ENCODE peak calls at places on chromosomes 2 and 18, in five cellular contexts. S, X, V, G and K are unnamed samples.

GRCh38 chr2:33476100-33476792 is at the start of gene RASGRP3:
- DNase-seq in S (peak; percentile 81), X (peak; percentile 98), V (peak; percentile 62), G (peak; percentile 97), K (peak; percentile 41)

GRCh38 chr2:19035238-19035637 is 323.2 kb downstream of the OSR1 start:
- DNase-seq in S (no peak), X (peak; percentile 89), V (no peak), G (peak; percentile 70), K (no peak)

GRCh38 chr2:113027691-113028090 is 22.4 kb downstream of the IL36A start:
- DNase-seq in S (no peak), X (no peak), V (no peak), G (no peak), K (no peak)

GRCh38 chr2:224957540-224958465 is 84.5 kb downstream of the DOCK10 start:
- DNase-seq in S (no peak), X (no peak), V (no peak), G (no peak), K (no peak)

GRCh38 chr2:239226677-239227076 is 174.1 kb downstream of the HDAC4 start:
- DNase-seq in S (no peak), X (no peak), V (no peak), G (no peak), K (no peak)

GRCh38 chr2:100640329-100641114 is 77.7 kb downstream of the PDCL3 start:
- DNase-seq in S (no peak), X (peak; percentile 2), V (no peak), G (no peak), K (no peak)

GRCh38 chr2:85134255-85135065 is 1.3 kb downstream of the TCF7L1 start:
- DNase-seq in S (peak; percentile 24), X (peak; percentile 53), V (no peak), G (peak; percentile 54), K (no peak)

GRCh38 chr2:23632386-23632785 is 247.4 kb downstream of the KLHL29 start:
- DNase-seq in S (no peak), X (no peak), V (no peak), G (no peak), K (no peak)

GRCh38 chr2:108877506-108877905 is 90.9 kb downstream of the CCDC138 start:
- DNase-seq in S (no peak), X (no peak), V (no peak), G (no peak), K (no peak)

GRCh38 chr2:201406077-201406662 is 45.1 kb downstream of the TRAK2 start:
- DNase-seq in S (peak; percentile 60), X (peak; percentile 97), V (no peak), G (peak; percentile 87), K (no peak)

GRCh38 chr2:235543126-235543750 is 49.4 kb downstream of the AGAP1 start:
- DNase-seq in S (no peak), X (no peak), V (no peak), G (peak; percentile 50), K (peak; percentile 45)
- H3K27ac ChIP-seq in S (no peak overlapping the region), X (no peak overlapping the region), V (no peak overlapping the region), G (no peak overlapping the region), K (no peak overlapping the region)

DNA sequence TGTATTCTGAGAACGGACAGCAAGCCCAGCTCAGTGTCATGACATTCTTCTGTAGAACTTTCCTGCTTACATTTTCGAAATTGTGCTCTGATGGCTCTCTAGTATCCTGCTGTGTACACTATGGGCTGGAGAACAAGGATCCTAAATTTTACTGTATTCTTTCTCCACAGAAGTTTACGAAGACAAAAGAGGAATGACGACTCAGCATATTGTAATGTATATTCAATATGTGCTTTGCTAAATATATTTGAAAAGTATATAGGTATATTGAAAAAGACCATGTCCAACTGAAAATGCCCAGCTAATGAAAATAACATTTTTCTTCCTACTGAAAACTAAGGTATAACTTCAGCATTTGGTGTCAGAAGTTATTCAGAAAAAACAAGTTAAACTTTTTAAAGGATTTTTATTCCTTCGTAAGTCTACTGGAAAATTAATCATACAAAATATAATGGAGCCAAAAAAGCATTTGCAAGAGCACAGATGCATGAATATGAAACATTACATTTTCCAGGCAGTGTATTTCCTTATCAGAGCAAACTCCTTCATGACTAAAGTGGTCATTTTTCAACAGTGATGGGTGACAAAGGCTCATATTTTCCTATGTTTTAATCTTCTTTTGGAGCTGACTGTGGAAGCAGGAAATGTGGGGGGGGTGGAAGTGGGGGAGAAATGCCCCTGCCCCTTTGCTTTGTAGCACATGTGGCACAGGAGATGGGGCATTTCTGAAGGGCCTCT is 143.8 kb upstream of the THUMPD2 start:
- DNase-seq in S (no peak), X (no peak), V (no peak), G (peak; percentile 20), K (no peak)
- H3K27ac ChIP-seq in S (no peak overlapping the region), X (no peak overlapping the region), V (no peak overlapping the region), G (no peak overlapping the region), K (no peak overlapping the region)

GRCh38 chr2:17719562-17720371 is 33.8 kb downstream of the SMC6 start:
- DNase-seq in S (no peak), X (peak; percentile 38), V (no peak), G (peak; percentile 27), K (no peak)
- H3K27ac ChIP-seq in S (no peak overlapping the region), X (no peak overlapping the region), V (no peak overlapping the region), G (no peak overlapping the region), K (no peak overlapping the region)

GRCh38 chr18:49189772-49190171 is 239.0 kb upstream of the SMAD7 start:
- DNase-seq in S (no peak), X (no peak), V (no peak), G (no peak), K (no peak)
- H3K27ac ChIP-seq in S (no peak overlapping the region), X (no peak overlapping the region), V (no peak overlapping the region), G (no peak overlapping the region), K (peak overlapping the region; percentile 69)

GRCh38 chr2:188327518-188328205 is 36.0 kb downstream of the GULP1 start:
- DNase-seq in S (no peak), X (no peak), V (no peak), G (no peak), K (no peak)
- H3K27ac ChIP-seq in S (no peak overlapping the region), X (no peak overlapping the region), V (no peak overlapping the region), G (no peak overlapping the region), K (no peak overlapping the region)

DNA sequence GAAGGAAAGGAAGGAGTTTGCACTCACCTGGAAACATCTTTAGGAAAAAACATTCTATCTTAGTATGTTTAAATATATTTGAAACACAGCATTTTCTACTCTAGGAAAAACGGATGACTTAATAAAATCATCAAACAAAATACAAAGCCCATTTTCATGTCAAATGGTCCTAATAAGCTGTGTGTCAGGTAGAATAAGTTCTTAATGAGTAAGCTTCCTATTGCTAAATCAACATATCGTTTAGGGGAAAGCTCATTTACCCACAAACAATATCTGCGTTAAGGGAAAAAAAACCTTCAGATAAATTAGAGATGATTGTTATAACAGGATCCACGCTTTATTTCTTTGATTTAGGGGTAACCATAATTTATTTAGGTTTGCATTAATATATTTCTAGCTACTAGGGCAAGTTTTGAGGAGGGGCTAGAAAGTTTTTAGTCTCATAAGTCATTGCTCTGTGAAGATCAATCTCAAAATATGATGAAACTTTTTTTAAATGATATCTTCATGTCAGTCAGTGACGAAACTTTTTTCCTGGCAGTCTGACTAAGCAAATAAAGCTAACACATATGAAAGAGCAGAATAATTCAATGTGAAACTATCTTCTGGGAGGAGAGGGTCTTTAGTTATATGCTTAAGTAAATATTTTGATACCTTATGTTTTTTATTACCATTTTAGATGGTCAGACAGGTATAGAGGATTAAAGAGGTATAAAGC is 147.1 kb downstream of the WDSUB1 start:
- DNase-seq in S (no peak), X (no peak), V (no peak), G (no peak), K (no peak)
- H3K27ac ChIP-seq in S (no peak overlapping the region), X (no peak overlapping the region), V (no peak overlapping the region), G (peak overlapping the region; percentile 72), K (no peak overlapping the region)

GRCh38 chr2:69382547-69382946 is 4.5 kb downstream of the GFPT1 start:
- DNase-seq in S (no peak), X (no peak), V (no peak), G (no peak), K (no peak)

GRCh38 chr2:69381337-69381737 is 5.7 kb downstream of the GFPT1 start:
- DNase-seq in S (no peak), X (peak; percentile 38), V (no peak), G (peak; percentile 60), K (no peak)

GRCh38 chr2:69376385-69376784 is 10.6 kb downstream of the GFPT1 start:
- DNase-seq in S (no peak), X (no peak), V (no peak), G (no peak), K (no peak)

GRCh38 chr2:69383178-69383812 is 3.7 kb downstream of the GFPT1 start:
- DNase-seq in S (no peak), X (no peak), V (no peak), G (no peak), K (no peak)

DNA sequence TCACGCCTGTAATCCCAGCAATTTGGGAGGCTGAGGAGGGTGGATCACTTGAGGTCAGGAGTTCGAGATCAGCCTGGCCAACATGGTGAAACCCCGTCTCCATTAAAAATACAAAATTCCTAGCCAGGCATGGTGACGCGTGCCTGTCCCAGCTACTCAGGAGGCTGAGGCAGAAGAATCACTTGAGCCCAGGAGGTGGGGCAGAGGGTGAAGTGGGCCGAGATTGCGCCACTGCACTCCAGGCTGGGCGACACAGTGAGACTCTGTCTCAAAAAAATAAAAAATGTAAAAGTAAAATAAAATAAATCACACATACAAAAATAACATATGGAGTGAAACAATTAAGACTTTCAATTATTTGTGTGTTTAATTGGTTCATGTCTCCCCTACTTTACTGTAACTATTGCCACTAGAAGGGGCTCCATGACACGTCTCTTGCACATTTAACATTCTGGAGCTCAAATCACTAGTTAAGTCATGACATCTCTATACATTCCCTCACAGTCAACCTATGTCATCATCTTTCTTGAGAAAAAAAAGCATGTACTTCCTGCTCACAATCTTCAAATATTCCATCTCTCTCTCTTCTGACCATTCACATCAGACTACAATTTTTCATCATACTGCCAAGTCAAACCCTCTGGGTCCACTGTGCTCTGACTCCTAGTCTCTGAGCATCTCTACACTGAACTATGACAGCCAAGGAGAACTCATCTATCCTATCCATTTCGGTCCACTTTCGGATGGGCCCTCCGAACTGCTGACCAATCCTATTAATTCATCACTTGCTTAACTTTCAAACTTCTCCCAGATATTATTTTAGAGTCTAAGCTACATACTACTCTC is 6.7 kb downstream of the GFPT1 start:
- DNase-seq in S (no peak), X (no peak), V (no peak), G (peak; percentile 24), K (no peak)
- H3K27ac ChIP-seq in S (no peak overlapping the region), X (no peak overlapping the region), V (no peak overlapping the region), G (no peak overlapping the region), K (no peak overlapping the region)

GRCh38 chr18:3120356-3120755 is 99.4 kb downstream of the MYOM1 start:
- DNase-seq in S (no peak), X (no peak), V (no peak), G (no peak), K (no peak)

GRCh38 chr18:3121256-3121655 is 98.5 kb downstream of the MYOM1 start:
- DNase-seq in S (no peak), X (peak; percentile 29), V (no peak), G (no peak), K (no peak)

GRCh38 chr18:3117493-3118192 is 102.1 kb downstream of the MYOM1 start:
- DNase-seq in S (peak; percentile 67), X (no peak), V (no peak), G (no peak), K (no peak)

GRCh38 chr18:3118195-3119010 is 101.4 kb downstream of the MYOM1 start:
- DNase-seq in S (peak; percentile 28), X (no peak), V (no peak), G (no peak), K (no peak)

GRCh38 chr18:3119401-3120323 is 100.1 kb downstream of the MYOM1 start:
- DNase-seq in S (peak; percentile 53), X (peak; percentile 16), V (no peak), G (no peak), K (no peak)
- H3K27ac ChIP-seq in S (peak overlapping the region; percentile 70), X (no peak overlapping the region), V (no peak overlapping the region), G (no peak overlapping the region), K (no peak overlapping the region)